ENCODE peak calls at places on chromosomes 1 and 21, in seven cellular contexts. One of them, this sample, is unnamed.

GRCh38 chr1:14742181-14742980 is 143.9 kb downstream of the KAZN start:
- DNase-seq in cardiac muscle cell: no peak
- DNase-seq in kidney: no peak
- DNase-seq in fibroblast of lung: peak; percentile 99
- DNase-seq in AG10803: peak; percentile 98
- DNase-seq in aorta: no peak
- DNase-seq in prostate gland: no peak
- DNase-seq in this sample: no peak

GRCh38 chr1:199855580-199855979 is 171.9 kb upstream of the NR5A2 start:
- DNase-seq in cardiac muscle cell: no peak
- DNase-seq in kidney: no peak
- DNase-seq in fibroblast of lung: peak; percentile 68
- DNase-seq in AG10803: peak; percentile 41
- DNase-seq in aorta: no peak
- DNase-seq in prostate gland: no peak
- DNase-seq in this sample: no peak

GRCh38 chr1:55632058-55632457 is 416.9 kb upstream of the USP24 start:
- DNase-seq in cardiac muscle cell: no peak
- DNase-seq in kidney: no peak
- DNase-seq in fibroblast of lung: peak; percentile 74
- DNase-seq in AG10803: peak; percentile 80
- DNase-seq in aorta: no peak
- DNase-seq in prostate gland: no peak
- DNase-seq in this sample: no peak

GRCh38 chr1:167516404-167517388 is 1.6 kb downstream of the CD247 start:
- DNase-seq in cardiac muscle cell: no peak
- DNase-seq in kidney: no peak
- DNase-seq in fibroblast of lung: no peak
- DNase-seq in AG10803: no peak
- DNase-seq in aorta: no peak
- DNase-seq in prostate gland: no peak
- DNase-seq in this sample: no peak

GRCh38 chr1:110765640-110766335 is 91.0 kb upstream of the KCNA3 start:
- DNase-seq in cardiac muscle cell: peak; percentile 54
- DNase-seq in kidney: no peak
- DNase-seq in fibroblast of lung: peak; percentile 26
- DNase-seq in AG10803: peak; percentile 56
- DNase-seq in aorta: no peak
- DNase-seq in prostate gland: peak; percentile 39
- DNase-seq in this sample: no peak

GRCh38 chr1:241706967-241707366 is 54.9 kb downstream of the WDR64 start:
- DNase-seq in cardiac muscle cell: no peak
- DNase-seq in kidney: no peak
- DNase-seq in fibroblast of lung: peak; percentile 53
- DNase-seq in AG10803: peak; percentile 71
- DNase-seq in aorta: no peak
- DNase-seq in prostate gland: peak; percentile 29
- DNase-seq in this sample: no peak

GRCh38 chr1:44485229-44485932 is 80.3 kb downstream of the RNF220 start:
- DNase-seq in cardiac muscle cell: no peak
- DNase-seq in kidney: no peak
- DNase-seq in fibroblast of lung: peak; percentile 88
- DNase-seq in AG10803: peak; percentile 79
- DNase-seq in aorta: no peak
- DNase-seq in prostate gland: no peak
- DNase-seq in this sample: no peak

GRCh38 chr1:42730988-42731387 is 9.0 kb downstream of the CLDN19 start:
- DNase-seq in cardiac muscle cell: no peak
- DNase-seq in kidney: no peak
- DNase-seq in fibroblast of lung: no peak
- DNase-seq in AG10803: no peak
- DNase-seq in aorta: no peak
- DNase-seq in prostate gland: no peak
- DNase-seq in this sample: no peak

GRCh38 chr1:158037876-158038359 is 44.5 kb downstream of the KIRREL1 start:
- DNase-seq in cardiac muscle cell: no peak
- DNase-seq in kidney: peak; percentile 82
- DNase-seq in fibroblast of lung: peak; percentile 51
- DNase-seq in AG10803: peak; percentile 75
- DNase-seq in aorta: peak; percentile 77
- DNase-seq in prostate gland: no peak
- DNase-seq in this sample: no peak

GRCh38 chr1:2046953-2047748 is 3.1 kb upstream of the PRKCZ start:
- DNase-seq in cardiac muscle cell: no peak
- DNase-seq in kidney: no peak
- DNase-seq in fibroblast of lung: no peak
- DNase-seq in AG10803: no peak
- DNase-seq in aorta: no peak
- DNase-seq in prostate gland: no peak
- DNase-seq in this sample: no peak

GRCh38 chr1:98439471-98439870 is 222.1 kb upstream of the SNX7 start:
- DNase-seq in cardiac muscle cell: no peak
- DNase-seq in kidney: no peak
- DNase-seq in fibroblast of lung: no peak
- DNase-seq in AG10803: no peak
- DNase-seq in aorta: no peak
- DNase-seq in prostate gland: no peak
- DNase-seq in this sample: no peak

GRCh38 chr21:35063428-35064172 is 14.5 kb upstream of the RUNX1 start:
- DNase-seq in cardiac muscle cell: no peak
- DNase-seq in kidney: no peak
- DNase-seq in fibroblast of lung: no peak
- DNase-seq in AG10803: no peak
- DNase-seq in aorta: no peak
- DNase-seq in prostate gland: no peak
- DNase-seq in this sample: no peak

GRCh38 chr1:164672610-164673009 is 113.6 kb downstream of the PBX1 start:
- DNase-seq in cardiac muscle cell: no peak
- DNase-seq in kidney: no peak
- DNase-seq in fibroblast of lung: no peak
- DNase-seq in AG10803: no peak
- DNase-seq in aorta: no peak
- DNase-seq in prostate gland: no peak
- DNase-seq in this sample: no peak

GRCh38 chr1:49651136-49651535 is 372.6 kb downstream of the AGBL4 start:
- DNase-seq in cardiac muscle cell: no peak
- DNase-seq in kidney: no peak
- DNase-seq in fibroblast of lung: no peak
- DNase-seq in AG10803: no peak
- DNase-seq in aorta: no peak
- DNase-seq in prostate gland: no peak
- DNase-seq in this sample: no peak

GRCh38 chr1:6185151-6185550 is 5.0 kb upstream of the CHD5 start:
- DNase-seq in cardiac muscle cell: no peak
- DNase-seq in kidney: no peak
- DNase-seq in fibroblast of lung: peak; percentile 86
- DNase-seq in AG10803: peak; percentile 88
- DNase-seq in aorta: no peak
- DNase-seq in prostate gland: no peak
- DNase-seq in this sample: no peak
- H3K4me3 ChIP-seq in cardiac muscle cell: no peak overlapping the region
- H3K4me3 ChIP-seq in kidney: no peak overlapping the region
- H3K4me3 ChIP-seq in fibroblast of lung: no peak overlapping the region
- H3K4me3 ChIP-seq in AG10803: no peak overlapping the region
- H3K4me3 ChIP-seq in aorta: no peak overlapping the region
- H3K4me3 ChIP-seq in prostate gland: no peak overlapping the region
- H3K4me3 ChIP-seq in this sample: no peak overlapping the region

DNA sequence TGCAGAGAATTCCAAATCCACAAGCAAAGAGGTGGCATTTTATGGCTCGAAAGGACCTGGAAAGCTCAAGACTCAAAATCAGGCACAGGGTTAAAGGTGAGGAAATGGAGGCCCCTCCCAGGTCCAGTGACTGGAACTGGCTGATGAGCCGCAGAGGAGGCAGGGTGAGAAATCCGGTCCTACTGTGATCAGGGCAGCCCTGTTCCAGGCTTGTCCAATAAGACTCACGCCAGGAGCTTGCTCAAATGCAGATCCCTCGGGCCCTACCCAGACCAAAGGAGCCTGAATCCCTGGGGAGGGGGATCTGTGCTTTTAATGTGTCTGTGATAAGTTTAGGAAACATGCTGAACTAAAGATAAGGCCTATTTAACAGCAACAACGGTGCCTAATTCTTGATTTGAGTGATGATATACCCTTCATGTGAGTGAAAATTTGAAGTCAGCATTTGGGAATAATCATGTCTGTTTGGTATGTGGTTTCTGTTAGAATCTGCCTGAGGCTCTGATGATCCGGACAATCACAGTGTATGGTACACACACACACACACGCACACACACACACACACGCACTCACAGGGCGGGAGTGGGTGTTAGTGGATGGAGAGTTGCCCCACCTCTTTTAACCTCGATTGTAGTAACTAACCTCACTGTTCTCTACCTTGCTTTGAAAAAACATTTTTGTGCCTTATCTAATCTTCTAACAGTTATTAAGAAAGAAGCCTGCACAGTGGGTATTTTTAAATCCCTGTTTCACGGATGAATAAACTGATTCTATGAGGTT is 54.1 kb upstream of the LYST start:
- DNase-seq in cardiac muscle cell: no peak
- DNase-seq in kidney: no peak
- DNase-seq in fibroblast of lung: peak; percentile 54
- DNase-seq in AG10803: peak; percentile 74
- DNase-seq in aorta: no peak
- DNase-seq in prostate gland: no peak
- DNase-seq in this sample: no peak
- H3K4me3 ChIP-seq in cardiac muscle cell: no peak overlapping the region
- H3K4me3 ChIP-seq in kidney: no peak overlapping the region
- H3K4me3 ChIP-seq in fibroblast of lung: no peak overlapping the region
- H3K4me3 ChIP-seq in AG10803: no peak overlapping the region
- H3K4me3 ChIP-seq in aorta: no peak overlapping the region
- H3K4me3 ChIP-seq in prostate gland: no peak overlapping the region
- H3K4me3 ChIP-seq in this sample: no peak overlapping the region

GRCh38 chr1:8875216-8875861 is 3.1 kb downstream of the ENO1 start:
- DNase-seq in cardiac muscle cell: no peak
- DNase-seq in kidney: no peak
- DNase-seq in fibroblast of lung: no peak
- DNase-seq in AG10803: no peak
- DNase-seq in aorta: no peak
- DNase-seq in prostate gland: no peak
- DNase-seq in this sample: no peak
- H3K4me3 ChIP-seq in cardiac muscle cell: peak overlapping the region; percentile 89
- H3K4me3 ChIP-seq in kidney: peak overlapping the region; percentile 28
- H3K4me3 ChIP-seq in fibroblast of lung: peak overlapping the region; percentile 94
- H3K4me3 ChIP-seq in AG10803: peak overlapping the region; percentile 93
- H3K4me3 ChIP-seq in aorta: no peak overlapping the region
- H3K4me3 ChIP-seq in prostate gland: no peak overlapping the region
- H3K4me3 ChIP-seq in this sample: no peak overlapping the region

DNA sequence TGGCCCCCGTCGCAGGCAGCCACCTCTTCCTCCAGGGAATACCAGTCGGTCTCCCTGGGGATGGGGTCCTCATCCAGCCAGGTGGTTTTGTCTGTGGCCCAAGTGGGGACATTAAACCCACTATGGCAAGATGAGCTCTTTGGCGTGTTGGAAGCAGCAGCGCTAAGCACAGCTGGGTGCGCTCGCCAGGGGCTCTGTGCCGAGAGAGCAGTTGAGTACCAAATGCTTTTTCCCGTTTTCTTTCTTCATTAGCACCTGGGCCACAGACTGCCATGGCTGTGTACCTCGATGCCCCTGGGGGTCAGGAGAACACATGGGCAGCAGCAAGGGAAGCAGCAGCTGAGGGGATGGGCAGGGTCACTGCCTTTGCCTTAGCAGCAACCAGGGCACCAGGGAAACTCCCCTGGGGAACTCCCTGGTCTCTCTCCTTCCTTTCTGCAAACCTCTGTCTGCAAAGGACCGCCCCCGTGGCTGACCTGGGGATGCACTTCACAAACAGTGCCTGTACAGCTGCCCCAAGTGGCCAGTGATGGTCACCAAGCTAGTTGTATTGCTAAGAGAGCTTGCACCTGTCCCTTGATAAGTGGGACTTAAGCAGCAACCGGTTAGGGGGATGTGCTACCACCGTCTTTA is 31.1 kb downstream of the EDARADD start:
- DNase-seq in cardiac muscle cell: no peak
- DNase-seq in kidney: no peak
- DNase-seq in fibroblast of lung: no peak
- DNase-seq in AG10803: no peak
- DNase-seq in aorta: no peak
- DNase-seq in prostate gland: no peak
- DNase-seq in this sample: no peak
- H3K4me3 ChIP-seq in cardiac muscle cell: no peak overlapping the region
- H3K4me3 ChIP-seq in kidney: no peak overlapping the region
- H3K4me3 ChIP-seq in fibroblast of lung: no peak overlapping the region
- H3K4me3 ChIP-seq in AG10803: no peak overlapping the region
- H3K4me3 ChIP-seq in aorta: no peak overlapping the region
- H3K4me3 ChIP-seq in prostate gland: no peak overlapping the region
- H3K4me3 ChIP-seq in this sample: no peak overlapping the region

DNA sequence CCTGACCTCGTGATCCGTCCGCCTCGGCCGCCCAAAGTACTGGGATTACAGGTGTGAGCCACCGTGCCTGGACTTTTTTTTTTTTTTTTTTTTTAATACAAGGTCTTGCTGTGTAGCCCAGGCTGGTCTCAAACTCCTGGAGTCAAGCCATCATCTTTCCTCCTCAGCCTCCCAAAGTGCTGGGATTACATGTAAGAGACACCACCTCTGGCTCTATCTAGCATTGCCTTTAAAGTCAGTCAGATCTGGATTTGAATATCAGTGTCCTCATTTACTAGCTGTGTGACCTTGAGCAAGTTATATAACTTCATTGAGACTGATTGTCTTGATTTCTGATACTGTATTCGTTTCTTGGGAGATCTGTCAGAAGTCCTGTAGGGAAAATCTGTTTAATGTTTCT is 6.6 kb downstream of the MAP3K21 start:
- DNase-seq in cardiac muscle cell: no peak
- DNase-seq in kidney: no peak
- DNase-seq in fibroblast of lung: no peak
- DNase-seq in AG10803: no peak
- DNase-seq in aorta: no peak
- DNase-seq in prostate gland: no peak
- DNase-seq in this sample: no peak
- H3K4me3 ChIP-seq in cardiac muscle cell: no peak overlapping the region
- H3K4me3 ChIP-seq in kidney: no peak overlapping the region
- H3K4me3 ChIP-seq in fibroblast of lung: no peak overlapping the region
- H3K4me3 ChIP-seq in AG10803: no peak overlapping the region
- H3K4me3 ChIP-seq in aorta: no peak overlapping the region
- H3K4me3 ChIP-seq in prostate gland: no peak overlapping the region
- H3K4me3 ChIP-seq in this sample: no peak overlapping the region

GRCh38 chr1:22428672-22429071 is 23.0 kb upstream of the ZBTB40 start:
- DNase-seq in cardiac muscle cell: peak; percentile 51
- DNase-seq in kidney: no peak
- DNase-seq in fibroblast of lung: peak; percentile 51
- DNase-seq in AG10803: peak; percentile 48
- DNase-seq in aorta: no peak
- DNase-seq in prostate gland: no peak
- DNase-seq in this sample: peak; percentile 53
- H3K4me3 ChIP-seq in cardiac muscle cell: peak overlapping the region; percentile 11
- H3K4me3 ChIP-seq in kidney: peak overlapping the region; percentile 63
- H3K4me3 ChIP-seq in fibroblast of lung: peak overlapping the region; percentile 36
- H3K4me3 ChIP-seq in AG10803: peak overlapping the region; percentile 51
- H3K4me3 ChIP-seq in aorta: peak overlapping the region; percentile 49
- H3K4me3 ChIP-seq in prostate gland: no peak overlapping the region
- H3K4me3 ChIP-seq in this sample: peak overlapping the region; percentile 34

GRCh38 chr1:156122086-156122485 is 7.6 kb downstream of the LMNA start:
- DNase-seq in cardiac muscle cell: no peak
- DNase-seq in kidney: no peak
- DNase-seq in fibroblast of lung: no peak
- DNase-seq in AG10803: no peak
- DNase-seq in aorta: no peak
- DNase-seq in prostate gland: no peak
- DNase-seq in this sample: no peak
- H3K4me3 ChIP-seq in cardiac muscle cell: no peak overlapping the region
- H3K4me3 ChIP-seq in kidney: peak overlapping the region; percentile 45
- H3K4me3 ChIP-seq in fibroblast of lung: peak overlapping the region; percentile 100
- H3K4me3 ChIP-seq in AG10803: peak overlapping the region; percentile 100
- H3K4me3 ChIP-seq in aorta: peak overlapping the region; percentile 40
- H3K4me3 ChIP-seq in prostate gland: peak overlapping the region; percentile 19
- H3K4me3 ChIP-seq in this sample: peak overlapping the region; percentile 63

GRCh38 chr1:205444300-205444930 is 11.4 kb downstream of the BLACAT1 start:
- DNase-seq in cardiac muscle cell: no peak
- DNase-seq in kidney: no peak
- DNase-seq in fibroblast of lung: peak; percentile 48
- DNase-seq in AG10803: no peak
- DNase-seq in aorta: no peak
- DNase-seq in prostate gland: no peak
- DNase-seq in this sample: no peak
- H3K4me3 ChIP-seq in cardiac muscle cell: no peak overlapping the region
- H3K4me3 ChIP-seq in kidney: no peak overlapping the region
- H3K4me3 ChIP-seq in fibroblast of lung: no peak overlapping the region
- H3K4me3 ChIP-seq in AG10803: no peak overlapping the region
- H3K4me3 ChIP-seq in aorta: peak overlapping the region; percentile 31
- H3K4me3 ChIP-seq in prostate gland: no peak overlapping the region
- H3K4me3 ChIP-seq in this sample: peak overlapping the region; percentile 51